ENCODE peak calls at places on chromosomes 4 and X, in ten cellular contexts. One of them, this sample, is unnamed.

GRCh38 chr4:16067515-16067914 is 16.3 kb downstream of the PROM1 start:
- DNase-seq in right lobe of liver: no peak
- DNase-seq in AG08396: no peak
- DNase-seq in kidney epithelial cell: no peak
- DNase-seq in GM19239: no peak
- DNase-seq in lower lobe of right lung: no peak
- DNase-seq in tibial artery: no peak
- DNase-seq in T-helper 9 cell: no peak
- DNase-seq in activated naive CD4-positive, alpha-beta T cell treated with anti-CD3 and anti-CD28 coated beads for 36 hours: no peak
- DNase-seq in GM13976: no peak
- DNase-seq in this sample: no peak

GRCh38 chrX:63506320-63506719 is 155.2 kb upstream of the SPIN4 start:
- DNase-seq in right lobe of liver: no peak
- DNase-seq in AG08396: no peak
- DNase-seq in kidney epithelial cell: no peak
- DNase-seq in GM19239: no peak
- DNase-seq in lower lobe of right lung: no peak
- DNase-seq in tibial artery: no peak
- DNase-seq in T-helper 9 cell: no peak
- DNase-seq in activated naive CD4-positive, alpha-beta T cell treated with anti-CD3 and anti-CD28 coated beads for 36 hours: no peak
- DNase-seq in GM13976: peak
- DNase-seq in this sample: no peak

GRCh38 chr4:100907465-100908454 is 389.9 kb upstream of the EMCN start:
- DNase-seq in right lobe of liver: no peak
- DNase-seq in AG08396: no peak
- DNase-seq in kidney epithelial cell: no peak
- DNase-seq in GM19239: no peak
- DNase-seq in lower lobe of right lung: no peak
- DNase-seq in tibial artery: no peak
- DNase-seq in T-helper 9 cell: no peak
- DNase-seq in activated naive CD4-positive, alpha-beta T cell treated with anti-CD3 and anti-CD28 coated beads for 36 hours: no peak
- DNase-seq in GM13976: no peak
- DNase-seq in this sample: no peak

GRCh38 chr4:133920236-133920635 is 281.4 kb downstream of the PABPC4L start:
- DNase-seq in right lobe of liver: no peak
- DNase-seq in AG08396: no peak
- DNase-seq in kidney epithelial cell: no peak
- DNase-seq in GM19239: no peak
- DNase-seq in lower lobe of right lung: no peak
- DNase-seq in tibial artery: no peak
- DNase-seq in T-helper 9 cell: no peak
- DNase-seq in activated naive CD4-positive, alpha-beta T cell treated with anti-CD3 and anti-CD28 coated beads for 36 hours: no peak
- DNase-seq in GM13976: no peak
- DNase-seq in this sample: no peak

GRCh38 chr4:2462218-2462991 is 6.5 kb upstream of the RNF4 start:
- DNase-seq in right lobe of liver: peak
- DNase-seq in AG08396: peak
- DNase-seq in kidney epithelial cell: no peak
- DNase-seq in GM19239: peak
- DNase-seq in lower lobe of right lung: peak
- DNase-seq in tibial artery: peak
- DNase-seq in T-helper 9 cell: peak
- DNase-seq in activated naive CD4-positive, alpha-beta T cell treated with anti-CD3 and anti-CD28 coated beads for 36 hours: peak
- DNase-seq in GM13976: peak
- DNase-seq in this sample: no peak

GRCh38 chr4:53508446-53508845 is 82.8 kb downstream of the LNX1 start:
- DNase-seq in right lobe of liver: no peak
- DNase-seq in AG08396: peak
- DNase-seq in kidney epithelial cell: no peak
- DNase-seq in GM19239: no peak
- DNase-seq in lower lobe of right lung: no peak
- DNase-seq in tibial artery: no peak
- DNase-seq in T-helper 9 cell: no peak
- DNase-seq in activated naive CD4-positive, alpha-beta T cell treated with anti-CD3 and anti-CD28 coated beads for 36 hours: no peak
- DNase-seq in GM13976: no peak
- DNase-seq in this sample: no peak

GRCh38 chr4:40486534-40486933 is 143.1 kb downstream of the RBM47 start:
- DNase-seq in right lobe of liver: no peak
- DNase-seq in AG08396: no peak
- DNase-seq in kidney epithelial cell: no peak
- DNase-seq in GM19239: no peak
- DNase-seq in lower lobe of right lung: no peak
- DNase-seq in tibial artery: no peak
- DNase-seq in T-helper 9 cell: no peak
- DNase-seq in activated naive CD4-positive, alpha-beta T cell treated with anti-CD3 and anti-CD28 coated beads for 36 hours: peak
- DNase-seq in GM13976: no peak
- DNase-seq in this sample: no peak

GRCh38 chr4:102324725-102325124 is 20.6 kb downstream of the SLC39A8 start:
- DNase-seq in right lobe of liver: no peak
- DNase-seq in AG08396: no peak
- DNase-seq in kidney epithelial cell: no peak
- DNase-seq in GM19239: no peak
- DNase-seq in lower lobe of right lung: no peak
- DNase-seq in tibial artery: no peak
- DNase-seq in T-helper 9 cell: no peak
- DNase-seq in activated naive CD4-positive, alpha-beta T cell treated with anti-CD3 and anti-CD28 coated beads for 36 hours: no peak
- DNase-seq in GM13976: no peak
- DNase-seq in this sample: no peak

GRCh38 chr4:168264903-168265302 is 53.6 kb downstream of the DDX60 start:
- DNase-seq in right lobe of liver: no peak
- DNase-seq in AG08396: no peak
- DNase-seq in kidney epithelial cell: no peak
- DNase-seq in GM19239: no peak
- DNase-seq in lower lobe of right lung: no peak
- DNase-seq in tibial artery: no peak
- DNase-seq in T-helper 9 cell: no peak
- DNase-seq in activated naive CD4-positive, alpha-beta T cell treated with anti-CD3 and anti-CD28 coated beads for 36 hours: no peak
- DNase-seq in GM13976: no peak
- DNase-seq in this sample: no peak

GRCh38 chr4:35500812-35501211 is 743.5 kb downstream of the ARAP2 start:
- DNase-seq in right lobe of liver: no peak
- DNase-seq in AG08396: no peak
- DNase-seq in kidney epithelial cell: no peak
- DNase-seq in GM19239: no peak
- DNase-seq in lower lobe of right lung: no peak
- DNase-seq in tibial artery: no peak
- DNase-seq in T-helper 9 cell: no peak
- DNase-seq in activated naive CD4-positive, alpha-beta T cell treated with anti-CD3 and anti-CD28 coated beads for 36 hours: no peak
- DNase-seq in GM13976: no peak
- DNase-seq in this sample: no peak

GRCh38 chr4:54784188-54784671 is 126.5 kb downstream of the KIT start:
- DNase-seq in right lobe of liver: peak
- DNase-seq in AG08396: peak
- DNase-seq in kidney epithelial cell: no peak
- DNase-seq in GM19239: no peak
- DNase-seq in lower lobe of right lung: peak
- DNase-seq in tibial artery: peak
- DNase-seq in T-helper 9 cell: no peak
- DNase-seq in activated naive CD4-positive, alpha-beta T cell treated with anti-CD3 and anti-CD28 coated beads for 36 hours: no peak
- DNase-seq in GM13976: no peak
- DNase-seq in this sample: peak

GRCh38 chr4:186669735-186670134 is 53.9 kb downstream of the FAT1 start:
- DNase-seq in right lobe of liver: no peak
- DNase-seq in AG08396: no peak
- DNase-seq in kidney epithelial cell: no peak
- DNase-seq in GM19239: no peak
- DNase-seq in lower lobe of right lung: no peak
- DNase-seq in tibial artery: no peak
- DNase-seq in T-helper 9 cell: no peak
- DNase-seq in activated naive CD4-positive, alpha-beta T cell treated with anti-CD3 and anti-CD28 coated beads for 36 hours: no peak
- DNase-seq in GM13976: no peak
- DNase-seq in this sample: no peak

GRCh38 chrX:23513121-23513520 is 154.2 kb upstream of the PRDX4 start:
- DNase-seq in right lobe of liver: no peak
- DNase-seq in AG08396: no peak
- DNase-seq in kidney epithelial cell: no peak
- DNase-seq in GM19239: no peak
- DNase-seq in lower lobe of right lung: no peak
- DNase-seq in tibial artery: no peak
- DNase-seq in T-helper 9 cell: no peak
- DNase-seq in activated naive CD4-positive, alpha-beta T cell treated with anti-CD3 and anti-CD28 coated beads for 36 hours: no peak
- DNase-seq in GM13976: no peak
- DNase-seq in this sample: no peak

GRCh38 chr4:14632041-14632440 is 370.2 kb upstream of the CPEB2 start:
- DNase-seq in right lobe of liver: no peak
- DNase-seq in AG08396: no peak
- DNase-seq in kidney epithelial cell: no peak
- DNase-seq in GM19239: no peak
- DNase-seq in lower lobe of right lung: no peak
- DNase-seq in tibial artery: no peak
- DNase-seq in T-helper 9 cell: no peak
- DNase-seq in activated naive CD4-positive, alpha-beta T cell treated with anti-CD3 and anti-CD28 coated beads for 36 hours: no peak
- DNase-seq in GM13976: no peak
- DNase-seq in this sample: no peak

GRCh38 chr4:166172619-166173018 is 299.6 kb downstream of the TLL1 start:
- DNase-seq in right lobe of liver: no peak
- DNase-seq in AG08396: no peak
- DNase-seq in kidney epithelial cell: no peak
- DNase-seq in GM19239: no peak
- DNase-seq in lower lobe of right lung: no peak
- DNase-seq in tibial artery: no peak
- DNase-seq in T-helper 9 cell: no peak
- DNase-seq in activated naive CD4-positive, alpha-beta T cell treated with anti-CD3 and anti-CD28 coated beads for 36 hours: no peak
- DNase-seq in GM13976: no peak
- DNase-seq in this sample: no peak

GRCh38 chr4:77158487-77158861 is 1.5 kb downstream of the CCNG2 start:
- DNase-seq in right lobe of liver: no peak
- DNase-seq in AG08396: no peak
- DNase-seq in kidney epithelial cell: no peak
- DNase-seq in GM19239: no peak
- DNase-seq in lower lobe of right lung: no peak
- DNase-seq in tibial artery: peak
- DNase-seq in T-helper 9 cell: no peak
- DNase-seq in activated naive CD4-positive, alpha-beta T cell treated with anti-CD3 and anti-CD28 coated beads for 36 hours: peak
- DNase-seq in GM13976: no peak
- DNase-seq in this sample: no peak

GRCh38 chrX:3728454-3728853 is 15.0 kb upstream of the PRKX start:
- DNase-seq in right lobe of liver: no peak
- DNase-seq in AG08396: no peak
- DNase-seq in kidney epithelial cell: no peak
- DNase-seq in GM19239: no peak
- DNase-seq in lower lobe of right lung: no peak
- DNase-seq in tibial artery: no peak
- DNase-seq in T-helper 9 cell: no peak
- DNase-seq in activated naive CD4-positive, alpha-beta T cell treated with anti-CD3 and anti-CD28 coated beads for 36 hours: no peak
- DNase-seq in GM13976: no peak
- DNase-seq in this sample: no peak

GRCh38 chrX:138856881-138857280 is 145.4 kb upstream of the FGF13 start:
- DNase-seq in right lobe of liver: no peak
- DNase-seq in AG08396: no peak
- DNase-seq in kidney epithelial cell: no peak
- DNase-seq in GM19239: no peak
- DNase-seq in lower lobe of right lung: no peak
- DNase-seq in tibial artery: no peak
- DNase-seq in T-helper 9 cell: no peak
- DNase-seq in activated naive CD4-positive, alpha-beta T cell treated with anti-CD3 and anti-CD28 coated beads for 36 hours: no peak
- DNase-seq in GM13976: no peak
- DNase-seq in this sample: no peak

GRCh38 chr4:151218343-151218742 is 58.6 kb upstream of the PRSS48 start:
- DNase-seq in right lobe of liver: no peak
- DNase-seq in AG08396: no peak
- DNase-seq in kidney epithelial cell: no peak
- DNase-seq in GM19239: no peak
- DNase-seq in lower lobe of right lung: no peak
- DNase-seq in tibial artery: no peak
- DNase-seq in T-helper 9 cell: no peak
- DNase-seq in activated naive CD4-positive, alpha-beta T cell treated with anti-CD3 and anti-CD28 coated beads for 36 hours: no peak
- DNase-seq in GM13976: no peak
- DNase-seq in this sample: no peak

GRCh38 chr4:35300996-35301774 is 943.1 kb downstream of the ARAP2 start:
- DNase-seq in right lobe of liver: no peak
- DNase-seq in AG08396: no peak
- DNase-seq in kidney epithelial cell: no peak
- DNase-seq in GM19239: no peak
- DNase-seq in lower lobe of right lung: peak
- DNase-seq in tibial artery: no peak
- DNase-seq in T-helper 9 cell: no peak
- DNase-seq in activated naive CD4-positive, alpha-beta T cell treated with anti-CD3 and anti-CD28 coated beads for 36 hours: no peak
- DNase-seq in GM13976: no peak
- DNase-seq in this sample: no peak

GRCh38 chr4:29983890-29984289 is 736.3 kb upstream of the PCDH7 start:
- DNase-seq in right lobe of liver: no peak
- DNase-seq in AG08396: no peak
- DNase-seq in kidney epithelial cell: no peak
- DNase-seq in GM19239: no peak
- DNase-seq in lower lobe of right lung: no peak
- DNase-seq in tibial artery: no peak
- DNase-seq in T-helper 9 cell: no peak
- DNase-seq in activated naive CD4-positive, alpha-beta T cell treated with anti-CD3 and anti-CD28 coated beads for 36 hours: no peak
- DNase-seq in GM13976: no peak
- DNase-seq in this sample: no peak

GRCh38 chr4:122602277-122603142 is 18.4 kb downstream of the IL21 start:
- DNase-seq in right lobe of liver: no peak
- DNase-seq in AG08396: no peak
- DNase-seq in kidney epithelial cell: peak
- DNase-seq in GM19239: no peak
- DNase-seq in lower lobe of right lung: no peak
- DNase-seq in tibial artery: no peak
- DNase-seq in T-helper 9 cell: no peak
- DNase-seq in activated naive CD4-positive, alpha-beta T cell treated with anti-CD3 and anti-CD28 coated beads for 36 hours: peak
- DNase-seq in GM13976: peak
- DNase-seq in this sample: no peak

GRCh38 chr4:154578919-154579318 is 11.6 kb downstream of the FGA start:
- DNase-seq in right lobe of liver: no peak
- DNase-seq in AG08396: no peak
- DNase-seq in kidney epithelial cell: no peak
- DNase-seq in GM19239: no peak
- DNase-seq in lower lobe of right lung: no peak
- DNase-seq in tibial artery: no peak
- DNase-seq in T-helper 9 cell: no peak
- DNase-seq in activated naive CD4-positive, alpha-beta T cell treated with anti-CD3 and anti-CD28 coated beads for 36 hours: no peak
- DNase-seq in GM13976: no peak
- DNase-seq in this sample: no peak

GRCh38 chr4:10171055-10171454 is 54.5 kb upstream of the WDR1 start:
- DNase-seq in right lobe of liver: no peak
- DNase-seq in AG08396: no peak
- DNase-seq in kidney epithelial cell: no peak
- DNase-seq in GM19239: no peak
- DNase-seq in lower lobe of right lung: no peak
- DNase-seq in tibial artery: no peak
- DNase-seq in T-helper 9 cell: no peak
- DNase-seq in activated naive CD4-positive, alpha-beta T cell treated with anti-CD3 and anti-CD28 coated beads for 36 hours: no peak
- DNase-seq in GM13976: no peak
- DNase-seq in this sample: no peak